ENCODE peak calls at places on chromosomes 11 and 22, in six cellular contexts. Y, L, U, D, H and B are unnamed samples. For H3K9me3, the result is how much of the 10 kb centered on the place peaks cover.

GRCh38 chr11:57485217-57486007 is 25.1 kb downstream of the RTN4RL2 start:
- DNase-seq in Y (no peak), L (no peak), U (peak), D (no peak), H (no peak), B (no peak)

GRCh38 chr11:79101736-79102135 is 339.1 kb downstream of the TENM4 start:
- DNase-seq in Y (no peak), L (no peak), U (peak), D (no peak), H (no peak), B (no peak)

GRCh38 chr11:46700251-46701077 is at the start of the genes ARHGAP1 and ZNF408:
- DNase-seq in Y (peak), L (peak), U (peak), D (peak), H (peak), B (peak)

GRCh38 chr11:118198370-118198769 is 21.9 kb upstream of the SCN2B start:
- DNase-seq in Y (peak), L (peak), U (peak), D (peak), H (peak), B (no peak)

GRCh38 chr11:123238297-123238696 is 43.2 kb upstream of the CLMP start:
- DNase-seq in Y (peak), L (no peak), U (peak), D (peak), H (no peak), B (no peak)

GRCh38 chr11:60059052-60059451 is 2.6 kb downstream of the MS4A3 start:
- DNase-seq in Y (no peak), L (no peak), U (no peak), D (no peak), H (no peak), B (no peak)

GRCh38 chr22:49702068-49702397 is 125.6 kb downstream of the BRD1 start:
- DNase-seq in Y (no peak), L (no peak), U (no peak), D (no peak), H (no peak), B (peak)

GRCh38 chr11:34667810-34668582 is 47.1 kb downstream of the EHF start:
- DNase-seq in Y (no peak), L (no peak), U (peak), D (no peak), H (no peak), B (no peak)

GRCh38 chr11:123173040-123173855 is 21.8 kb downstream of the CLMP start:
- DNase-seq in Y (no peak), L (no peak), U (peak), D (no peak), H (no peak), B (no peak)

GRCh38 chr11:117942255-117942654 is 13.1 kb upstream of the TMPRSS13 start:
- DNase-seq in Y (no peak), L (no peak), U (no peak), D (no peak), H (no peak), B (no peak)

GRCh38 chr22:27886843-27887151 is 32.3 kb downstream of the PITPNB start:
- DNase-seq in Y (no peak), L (no peak), U (no peak), D (no peak), H (no peak), B (no peak)

GRCh38 chr11:42972741-42973140 is 339.1 kb upstream of the API5 start:
- DNase-seq in Y (no peak), L (no peak), U (no peak), D (no peak), H (no peak), B (no peak)

GRCh38 chr11:36540998-36541397 is 26.8 kb upstream of the RAG1 start:
- DNase-seq in Y (peak), L (no peak), U (peak), D (no peak), H (peak), B (no peak)

GRCh38 chr11:23680488-23681230 is 816.2 kb upstream of the LUZP2 start:
- DNase-seq in Y (no peak), L (no peak), U (no peak), D (peak), H (no peak), B (no peak)

GRCh38 chr11:34988294-34989255 is 72.2 kb downstream of the PDHX start:
- DNase-seq in Y (no peak), L (no peak), U (no peak), D (no peak), H (no peak), B (no peak)

GRCh38 chr11:118211006-118211405 is 13.8 kb downstream of the JAML start:
- DNase-seq in Y (no peak), L (no peak), U (no peak), D (no peak), H (no peak), B (no peak)

GRCh38 chr11:47412152-47412746 is 3.9 kb downstream of the SLC39A13 start:
- DNase-seq in Y (peak), L (no peak), U (peak), D (peak), H (peak), B (no peak)

GRCh38 chr11:961921-962320 is 36.3 kb downstream of the AP2A2 start:
- DNase-seq in Y (no peak), L (no peak), U (no peak), D (no peak), H (no peak), B (no peak)

GRCh38 chr11:82937554-82937953 is 36.0 kb downstream of the DDIAS start:
- DNase-seq in Y (no peak), L (no peak), U (no peak), D (no peak), H (no peak), B (no peak)

GRCh38 chr22:38802671-38803121 is 8.8 kb upstream of the DNAL4 start:
- DNase-seq in Y (peak), L (no peak), U (peak), D (peak), H (peak), B (peak)

GRCh38 chr11:88292156-88292844 is 45.2 kb downstream of the CTSC start:
- DNase-seq in Y (peak), L (no peak), U (peak), D (no peak), H (peak), B (no peak)

GRCh38 chr11:78336877-78337553 is 80.6 kb downstream of the GAB2 start:
- DNase-seq in Y (no peak), L (no peak), U (no peak), D (no peak), H (no peak), B (no peak)

GRCh38 chr11:130096042-130096441 is 26.3 kb downstream of the APLP2 start:
- DNase-seq in Y (no peak), L (no peak), U (no peak), D (no peak), H (no peak), B (no peak)

GRCh38 chr11:112558691-112559090 is 298.0 kb upstream of the PLET1 start:
- DNase-seq in Y (no peak), L (no peak), U (no peak), D (no peak), H (no peak), B (no peak)

GRCh38 chr22:46062232-46062615 is 85.3 kb upstream of the WNT7B start:
- DNase-seq in Y (no peak), L (no peak), U (no peak), D (no peak), H (no peak), B (no peak)

GRCh38 chr11:8328848-8329330 is 65.2 kb upstream of the LMO1 start:
- DNase-seq in Y (peak), L (no peak), U (peak), D (peak), H (peak), B (peak)

GRCh38 chr11:42555197-42555596 is 756.6 kb upstream of the API5 start:
- DNase-seq in Y (no peak), L (no peak), U (no peak), D (no peak), H (no peak), B (no peak)

GRCh38 chr11:61577383-61578118 is 3.3 kb downstream of the SYT7 start:
- DNase-seq in Y (no peak), L (no peak), U (no peak), D (peak), H (peak), B (no peak)

GRCh38 chr11:87473174-87473573 is 435.4 kb downstream of the TMEM135 start:
- DNase-seq in Y (no peak), L (no peak), U (no peak), D (no peak), H (no peak), B (no peak)

GRCh38 chr11:74849525-74850391 is 99.1 kb downstream of the XRRA1 start:
- DNase-seq in Y (no peak), L (no peak), U (no peak), D (no peak), H (no peak), B (no peak)

GRCh38 chr11:13376838-13377237 is 86.2 kb downstream of the BTBD10 start:
- DNase-seq in Y (no peak), L (no peak), U (no peak), D (no peak), H (no peak), B (no peak)

GRCh38 chr11:57251491-57252104 is 14.5 kb upstream of the APLNR start:
- DNase-seq in Y (no peak), L (no peak), U (peak), D (peak), H (no peak), B (no peak)

GRCh38 chr11:127130321-127130720 is 129.8 kb upstream of the KIRREL3 start:
- DNase-seq in Y (no peak), L (no peak), U (no peak), D (no peak), H (no peak), B (no peak)

GRCh38 chr11:127126956-127127355 is 126.4 kb upstream of the KIRREL3 start:
- DNase-seq in Y (no peak), L (no peak), U (no peak), D (no peak), H (no peak), B (no peak)
- H3K27ac ChIP-seq in Y (no peak), L (no peak), U (no peak), D (no peak), H (no peak), B (no peak)

GRCh38 chr11:102320166-102320565 is 2.9 kb downstream of the BIRC3 start:
- DNase-seq in Y (no peak), L (no peak), U (no peak), D (no peak), H (no peak), B (no peak)
- H3K4me3 ChIP-seq in Y (peak), L (peak), U (no peak), D (no peak), H (peak), B (no peak)

GRCh38 chr22:43098356-43098755 is 9.2 kb upstream of the TTLL1 start:
- DNase-seq in Y (no peak), L (no peak), U (no peak), D (no peak), H (no peak), B (no peak)
- H3K9me3 ChIP-seq in Y (under half), L (under half), U (under half), D (under half), H (under half), B (under half)

GRCh38 chr11:20522536-20522935 is 76.9 kb upstream of the SLC6A5 start:
- DNase-seq in Y (no peak), L (no peak), U (no peak), D (no peak), H (no peak), B (no peak)
- H3K27ac ChIP-seq in Y (no peak), L (no peak), U (no peak), D (no peak), H (no peak), B (no peak)

GRCh38 chr22:41096391-41096790 is 4.0 kb downstream of the EP300 start:
- DNase-seq in Y (no peak), L (no peak), U (no peak), D (no peak), H (no peak), B (no peak)

GRCh38 chr22:41094036-41094435 is 1.6 kb downstream of the EP300 start:
- DNase-seq in Y (peak), L (no peak), U (no peak), D (no peak), H (no peak), B (no peak)

GRCh38 chr22:41099036-41099435 is 6.6 kb downstream of the EP300 start:
- DNase-seq in Y (no peak), L (no peak), U (no peak), D (no peak), H (no peak), B (no peak)

GRCh38 chr22:41092847-41093371 is 517 bp downstream of the EP300 start:
- DNase-seq in Y (peak), L (no peak), U (peak), D (peak), H (peak), B (no peak)

GRCh38 chr22:41096841-41097240 is 4.4 kb downstream of the EP300 start:
- DNase-seq in Y (no peak), L (no peak), U (no peak), D (no peak), H (no peak), B (no peak)
- H3K4me3 ChIP-seq in Y (no peak), L (no peak), U (no peak), D (no peak), H (no peak), B (no peak)

DNA sequence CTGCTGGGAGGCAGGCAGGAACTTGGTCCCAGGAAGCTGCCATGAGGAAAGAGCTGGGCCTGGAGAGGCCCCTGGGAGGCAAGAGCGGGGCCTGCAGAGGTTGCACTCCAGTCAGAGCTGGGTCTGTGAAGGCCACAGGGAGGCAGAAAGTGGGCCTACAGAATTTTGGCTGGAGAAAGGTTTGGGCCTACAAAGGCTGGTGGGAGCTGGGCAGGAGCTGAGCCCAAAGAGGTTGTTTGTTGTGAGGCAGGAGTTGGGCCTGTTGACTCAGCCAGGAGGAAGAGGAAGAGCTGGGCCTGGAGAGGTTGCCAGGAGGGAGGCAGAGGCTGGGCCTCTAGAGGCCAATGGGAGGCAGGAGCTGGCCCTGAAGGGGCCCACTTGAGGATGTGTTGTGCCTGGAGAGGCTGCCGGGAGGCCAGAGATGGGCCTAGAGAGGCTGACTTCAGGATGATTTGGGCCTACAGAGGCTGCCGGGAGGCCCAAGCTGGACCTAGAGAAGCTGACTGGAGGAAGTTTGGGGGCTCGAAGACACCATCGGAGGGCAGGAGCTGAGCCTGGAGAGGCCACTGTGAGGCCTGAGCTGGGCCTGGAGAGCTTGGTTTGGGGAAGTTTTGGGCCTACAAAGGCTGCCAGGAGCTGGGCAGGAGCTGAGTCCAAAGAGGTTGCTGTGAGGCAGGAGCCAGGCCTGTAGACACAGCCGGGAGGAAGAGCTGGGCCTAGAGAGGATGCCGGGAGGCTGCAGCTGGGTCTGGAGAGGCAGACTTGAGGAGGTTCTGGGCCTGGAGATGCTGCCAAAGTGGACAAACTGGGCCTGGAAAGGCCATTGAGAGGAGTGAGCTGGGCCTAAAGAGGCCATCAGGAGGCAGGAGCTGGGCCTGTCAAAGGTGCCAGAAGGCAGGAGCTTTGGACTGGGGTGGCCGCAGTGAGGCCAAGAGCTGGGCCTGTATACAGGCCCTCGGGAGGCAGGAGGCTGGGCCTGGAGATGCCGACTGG is 40.7 kb downstream of the OR4C45 start:
- DNase-seq in Y (no peak), L (no peak), U (no peak), D (no peak), H (no peak), B (no peak)
- H3K9me3 ChIP-seq in Y (under half), L (under half), U (under half), D (under half), H (under half), B (under half)

DNA sequence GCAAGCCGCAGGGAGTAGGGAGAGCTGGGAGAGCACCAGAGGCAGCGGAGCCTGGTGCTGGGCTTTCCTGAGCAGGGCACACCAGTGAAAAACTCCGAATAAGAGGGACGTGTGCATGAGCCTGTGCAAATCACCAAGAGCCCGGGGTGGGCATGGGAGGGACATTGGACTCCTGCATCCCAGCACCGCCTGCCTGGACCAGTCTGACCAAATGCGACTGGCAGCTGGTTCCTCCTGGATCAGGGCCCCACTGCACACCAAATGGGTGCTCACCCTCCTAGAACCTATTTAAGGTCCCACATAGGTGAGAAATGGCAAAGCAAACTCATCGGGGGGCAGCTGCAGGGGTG is 3.1 kb downstream of the PPM1F start:
- DNase-seq in Y (no peak), L (no peak), U (no peak), D (no peak), H (no peak), B (no peak)
- H3K27ac ChIP-seq in Y (no peak), L (no peak), U (no peak), D (peak), H (peak), B (no peak)